ENCODE peak calls at places on chromosome 16, in four cellular contexts. K is A549, Y is GM12878, R is H1. A is an unnamed sample.

GRCh38 chr16:19138601-19139000 is 24.8 kb downstream of the ITPRIPL2 start:
- DNase-seq in R (no peak), Y (no peak), K (peak; percentile 84), A (no peak)

GRCh38 chr16:66382966-66383299 is 16.4 kb downstream of the CDH5 start:
- DNase-seq in Y (no peak), K (peak; percentile 74), R (no peak), A (no peak)

GRCh38 chr16:81315271-81316175 is 761 bp downstream of the GAN start:
- DNase-seq in Y (no peak), K (peak; percentile 34), R (no peak), A (peak; percentile 38)

GRCh38 chr16:7268182-7268581 is 64.5 kb upstream of the RBFOX1 start:
- DNase-seq in K (peak; percentile 38), R (peak; percentile 41), Y (no peak), A (no peak)

GRCh38 chr16:9053006-9053601 is 38.3 kb upstream of the HAPSTR1 start:
- DNase-seq in R (peak; percentile 91), Y (no peak), K (peak; percentile 95), A (no peak)

GRCh38 chr16:56357291-56357764 is 68.0 kb downstream of the AMFR start:
- DNase-seq in Y (no peak), K (no peak), R (no peak), A (no peak)

GRCh38 chr16:82979406-82980111 is 352.8 kb downstream of the CDH13 start:
- DNase-seq in R (no peak), K (no peak), Y (no peak), A (no peak)

GRCh38 chr16:31706925-31707324 is 166.7 kb upstream of the ZNF267 start:
- DNase-seq in K (no peak), Y (no peak), R (no peak), A (no peak)

GRCh38 chr16:79176987-79177386 is 423.6 kb downstream of the MAF start:
- DNase-seq in Y (no peak), K (no peak), R (no peak), A (no peak)

GRCh38 chr16:24701521-24701951 is 27.9 kb upstream of the TNRC6A start:
- DNase-seq in Y (no peak), R (no peak), K (peak; percentile 48), A (no peak)

GRCh38 chr16:50047864-50048263 is 17.9 kb upstream of the HEATR3 start:
- DNase-seq in Y (no peak), R (no peak), K (no peak), A (no peak)

GRCh38 chr16:48561960-48562393 is 48.0 kb downstream of the N4BP1 start:
- DNase-seq in Y (no peak), R (no peak), K (no peak), A (no peak)

GRCh38 chr16:10619271-10619849 is 39.0 kb upstream of the EMP2 start:
- DNase-seq in K (no peak), R (no peak), Y (no peak), A (no peak)

GRCh38 chr16:88992351-88993005 is 15.5 kb upstream of the CBFA2T3 start:
- DNase-seq in Y (no peak), R (no peak), K (no peak), A (no peak)

GRCh38 chr16:3950343-3951193 is 70.1 kb upstream of the CREBBP start:
- DNase-seq in Y (no peak), K (peak; percentile 52), R (no peak), A (no peak)

GRCh38 chr16:8634991-8635736 is 13.7 kb downstream of the METTL22 start:
- DNase-seq in Y (no peak), R (peak; percentile 43), K (peak; percentile 64), A (no peak)

GRCh38 chr16:67431805-67432476 is 1.0 kb downstream of the HSD11B2 start:
- DNase-seq in R (no peak), K (no peak), Y (no peak), A (no peak)

GRCh38 chr16:67346328-67346727 is 19.7 kb downstream of the LRRC36 start:
- DNase-seq in K (peak; percentile 61), R (no peak), Y (no peak), A (no peak)

GRCh38 chr16:5075637-5076036 is 4.0 kb downstream of the ALG1 start:
- DNase-seq in Y (no peak), K (peak; percentile 16), R (no peak), A (no peak)

GRCh38 chr16:80027007-80027965 is 426.7 kb upstream of the MAF start:
- DNase-seq in R (peak; percentile 78), K (peak; percentile 97), Y (peak; percentile 19), A (peak; percentile 5)

GRCh38 chr16:86585821-86586611 is 7.7 kb downstream of the FOXL1 start:
- DNase-seq in K (no peak), R (no peak), Y (no peak), A (no peak)

GRCh38 chr16:86575754-86576557 is 2.4 kb upstream of the FOXL1 start:
- DNase-seq in R (no peak), K (peak; percentile 76), Y (no peak), A (no peak)

GRCh38 chr16:70736454-70737376 is 50.9 kb upstream of the MTSS2 start:
- DNase-seq in K (no peak), R (no peak), Y (no peak), A (no peak)

GRCh38 chr16:23496826-23497542 is 13.3 kb downstream of the GGA2 start:
- DNase-seq in R (no peak), Y (no peak), K (no peak), A (no peak)

DNA sequence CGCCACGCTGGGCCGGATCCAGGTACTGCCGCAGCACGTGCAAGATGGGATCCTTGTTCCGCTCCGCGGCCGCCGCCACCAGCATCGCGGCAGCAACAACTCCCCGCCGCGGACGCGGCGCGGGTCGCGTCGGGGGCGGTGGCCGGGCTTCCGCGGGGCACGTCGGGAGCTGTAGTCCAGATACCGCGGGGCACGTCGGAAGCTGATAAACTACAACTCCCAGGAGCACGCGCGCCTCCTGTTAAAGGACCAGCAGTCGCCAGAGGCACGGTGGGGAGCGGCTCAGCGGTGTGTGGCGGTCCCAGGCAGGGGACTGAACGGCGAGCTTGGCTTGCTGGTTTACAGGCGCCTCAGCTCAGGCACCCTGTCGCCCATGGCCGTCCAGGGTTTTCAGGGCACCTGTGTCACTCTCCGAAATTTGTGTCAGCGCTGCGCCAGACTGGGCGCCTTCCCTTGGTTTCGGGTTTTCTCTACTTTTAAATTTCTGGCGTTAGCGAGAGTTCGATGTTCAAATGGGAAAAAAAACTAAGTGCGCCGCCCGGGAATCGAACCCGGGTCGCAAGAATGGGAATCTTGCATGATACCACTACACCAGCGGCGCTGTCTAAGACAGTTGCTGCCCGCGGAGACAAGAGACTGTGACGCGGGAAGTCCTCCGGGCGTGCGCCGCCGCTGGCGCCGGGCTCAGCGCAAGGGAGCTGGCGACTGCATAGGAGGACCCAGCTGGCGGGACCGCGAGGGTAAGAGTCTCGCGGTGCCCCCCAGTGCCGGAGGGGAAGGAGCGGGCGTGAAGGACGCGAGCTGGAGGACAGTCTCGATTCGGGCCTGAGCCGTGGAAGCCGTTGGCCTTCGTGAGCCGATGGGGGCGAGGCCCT is at the start of gene METTL26:
- DNase-seq in K (peak; percentile 96), Y (peak; percentile 68), R (no peak), A (peak; percentile 99)
- TF ChIP-seq POLR2A in K (peak; percentile 94), Y (peak; percentile 88), R (peak; percentile 51), A (peak; percentile 68)

GRCh38 chr16:2196981-2197511 is 641 bp upstream of the CASKIN1 start:
- DNase-seq in Y (no peak), R (no peak), K (no peak), A (no peak)
- TF ChIP-seq POLR2A in Y (no peak), R (no peak), K (no peak), A (no peak)

DNA sequence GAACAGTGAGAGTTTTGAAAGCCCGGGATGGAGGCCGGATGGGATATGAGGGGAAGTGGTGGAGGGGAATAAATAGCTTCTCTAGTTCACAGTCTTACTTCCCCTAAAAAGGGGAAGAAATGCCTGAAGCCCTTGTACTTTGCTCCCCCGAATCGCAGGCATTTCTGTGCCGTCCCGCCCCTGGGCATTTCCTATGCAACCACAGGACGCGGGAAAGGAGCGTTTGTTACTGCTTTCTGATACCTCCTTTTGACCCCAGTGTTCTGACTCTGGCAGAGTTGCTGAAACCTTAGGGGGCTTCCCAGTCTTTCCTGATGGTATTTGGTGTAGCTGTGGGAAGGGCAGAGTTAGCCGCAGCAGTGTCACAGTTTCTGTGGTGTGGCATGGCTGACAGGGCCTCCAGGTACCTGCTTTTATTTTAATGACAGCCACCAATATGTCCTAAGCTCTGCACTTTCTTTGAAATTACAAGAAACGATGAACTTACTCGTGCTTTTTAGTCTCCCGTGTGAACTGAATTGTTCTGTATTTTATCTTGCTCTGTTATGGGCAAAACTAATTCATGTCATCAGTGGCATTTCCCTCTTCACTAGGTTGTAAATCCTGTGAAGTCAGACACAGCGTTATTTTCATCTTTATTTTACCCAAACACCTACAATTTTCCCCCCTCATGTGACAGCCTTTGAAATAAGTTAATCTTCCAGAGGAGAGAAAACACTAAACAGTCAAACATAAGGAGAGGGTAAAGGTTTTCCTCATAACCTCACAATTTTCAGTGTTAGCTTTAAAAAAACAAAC is 27.1 kb downstream of the USP10 start:
- DNase-seq in Y (peak; percentile 72), K (no peak), R (no peak), A (no peak)
- TF ChIP-seq POLR2A in Y (no peak), K (no peak), R (no peak), A (no peak)

GRCh38 chr16:85123891-85124635 is 11.8 kb upstream of the CIBAR2 start:
- DNase-seq in K (peak; percentile 34), Y (no peak), R (peak; percentile 47), A (no peak)
- TF ChIP-seq POLR2A in K (no peak), Y (no peak), R (no peak), A (no peak)

GRCh38 chr16:57826706-57827625 is 24.7 kb upstream of the KIFC3 start:
- DNase-seq in R (no peak), Y (no peak), K (no peak), A (no peak)
- TF ChIP-seq POLR2A in R (no peak), Y (no peak), K (no peak), A (no peak)

DNA sequence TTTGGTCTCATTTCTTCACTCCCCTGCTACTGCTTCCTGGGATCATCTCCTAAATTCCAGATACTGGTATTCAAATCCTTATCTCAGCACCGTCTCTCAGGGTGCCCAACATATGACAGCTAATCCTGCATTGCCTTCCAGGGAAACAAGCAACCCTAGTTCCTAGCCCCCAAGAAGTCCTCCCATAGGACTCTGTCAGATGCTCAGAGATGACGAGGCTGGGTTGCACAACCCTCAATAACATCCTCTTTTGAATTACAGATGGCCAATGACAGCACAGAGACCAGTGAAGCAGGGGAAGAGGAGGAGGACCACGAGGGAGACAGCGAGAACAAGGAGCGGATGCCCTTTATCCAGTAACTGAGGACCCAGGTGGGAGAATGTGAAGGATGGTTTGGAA is 45.0 kb upstream of the CLEC3A start:
- DNase-seq in R (no peak), Y (no peak), K (no peak), A (no peak)
- TF ChIP-seq POLR2A in R (no peak), Y (no peak), K (no peak), A (no peak)

GRCh38 chr16:27216297-27216885 is 13.1 kb downstream of the KDM8 start:
- DNase-seq in K (no peak), R (no peak), Y (no peak), A (no peak)

GRCh38 chr16:27215660-27216059 is 12.3 kb downstream of the KDM8 start:
- DNase-seq in R (no peak), Y (no peak), K (no peak), A (no peak)

GRCh38 chr16:27219161-27219560 is 15.8 kb downstream of the KDM8 start:
- DNase-seq in R (no peak), K (no peak), Y (no peak), A (no peak)

GRCh38 chr16:27218756-27219155 is 15.4 kb downstream of the KDM8 start:
- DNase-seq in Y (no peak), K (no peak), R (no peak), A (no peak)

GRCh38 chr16:27217256-27217655 is 13.9 kb downstream of the KDM8 start:
- DNase-seq in Y (no peak), R (no peak), K (no peak), A (no peak)
- TF ChIP-seq POLR2A in Y (no peak), R (no peak), K (no peak), A (no peak)

A was measured in GM12892.